ENCODE peak calls at places on chromosomes 13 and 19, in eight cellular contexts. K is NCI-H1092; O is ecto neural progenitor cell; Y is activated CD4-positive, alpha-beta T cell treated with anti-CD3 and anti-CD28 coated beads, Interleukin-2, amount 50 U/mL, for 1 hour; C is SW 1271; I is gastrocnemius medialis; R is islet precursor cell; S is smooth muscle cell of the brain vasculature. Q is an unnamed sample.
A peak's percentile ranks its signal among the peaks of the same experiment; 100 is the strongest.

GRCh38 chr13:72025836-72026235 is 158.8 kb upstream of the DACH1 start:
- DNase-seq in Y (no peak), C (no peak), R (no peak), I (no peak), S (no peak), O (no peak), K (no peak), Q (no peak)

GRCh38 chr19:47471733-47472457 is at the start of gene SLC8A2:
- DNase-seq in R (peak; percentile 97), O (peak; percentile 96), S (peak; percentile 13), K (peak; percentile 29), I (no peak), C (no peak), Y (peak; percentile 62), Q (peak; percentile 84)

GRCh38 chr19:31745731-31746130 is 396.5 kb upstream of the TSHZ3 start:
- DNase-seq in R (no peak), C (no peak), S (no peak), O (no peak), I (no peak), Y (no peak), K (no peak), Q (no peak)

GRCh38 chr19:40315812-40316475 is 30.8 kb upstream of the AKT2 start:
- DNase-seq in Y (no peak), C (no peak), I (no peak), O (no peak), R (no peak), K (no peak), S (no peak), Q (no peak)

GRCh38 chr13:112881656-112882554 is 87.1 kb upstream of the MCF2L start:
- DNase-seq in C (no peak), O (no peak), S (no peak), Y (no peak), K (no peak), R (no peak), I (no peak), Q (no peak)

GRCh38 chr13:20254076-20254475 is 22.0 kb upstream of the GJB6 start:
- DNase-seq in C (no peak), K (no peak), S (no peak), O (no peak), Y (no peak), R (no peak), I (no peak), Q (no peak)

GRCh38 chr19:4911314-4911713 is 2.0 kb downstream of the UHRF1 start:
- DNase-seq in K (no peak), S (no peak), I (no peak), R (no peak), O (no peak), C (no peak), Y (no peak), Q (no peak)

GRCh38 chr13:72652681-72653080 is 74.7 kb downstream of the MZT1 start:
- DNase-seq in K (no peak), S (no peak), R (no peak), I (no peak), Y (no peak), O (no peak), C (no peak), Q (no peak)

GRCh38 chr19:33557720-33558119 is 36.1 kb upstream of the PEPD start:
- DNase-seq in R (no peak), I (no peak), Y (no peak), C (no peak), O (no peak), S (no peak), K (no peak), Q (no peak)

GRCh38 chr13:77521595-77522367 is 13.7 kb upstream of the SCEL start:
- DNase-seq in C (no peak), K (no peak), R (peak; percentile 72), I (no peak), Y (no peak), O (peak; percentile 45), S (no peak), Q (peak; percentile 14)

GRCh38 chr19:52942371-52943133 is 19.3 kb upstream of the ZNF888 start:
- DNase-seq in O (peak; percentile 94), Y (peak; percentile 92), R (peak; percentile 98), C (peak; percentile 59), K (peak; percentile 18), S (no peak), I (peak; percentile 68), Q (peak; percentile 93)

GRCh38 chr19:48977061-48977460 is 12.0 kb downstream of the FTL start:
- DNase-seq in S (no peak), O (no peak), I (no peak), R (no peak), Y (no peak), K (no peak), C (no peak), Q (no peak)

GRCh38 chr13:90926459-90926858 is 421.0 kb upstream of the MIR17HG start:
- DNase-seq in I (no peak), S (no peak), K (no peak), O (no peak), C (no peak), R (no peak), Y (no peak), Q (no peak)

GRCh38 chr13:113123226-113124150 is 889 bp downstream of the F10 start:
- DNase-seq in O (peak; percentile 52), S (no peak), Y (no peak), C (no peak), I (no peak), R (peak; percentile 59), K (no peak), Q (peak; percentile 64)

GRCh38 chr19:2253106-2254051 is 2.8 kb downstream of the JSRP1 start:
- DNase-seq in O (peak; percentile 74), K (no peak), S (no peak), R (no peak), C (no peak), I (no peak), Y (peak; percentile 56), Q (no peak)

GRCh38 chr13:99316657-99317244 is 9.6 kb upstream of the GPR183 start:
- DNase-seq in S (no peak), R (no peak), K (peak; percentile 74), O (no peak), Y (no peak), C (no peak), I (no peak), Q (no peak)

GRCh38 chr13:67229438-67230242 is 496 bp downstream of the PCDH9 start:
- DNase-seq in Y (no peak), I (no peak), R (peak; percentile 53), S (no peak), K (no peak), C (no peak), O (peak; percentile 50), Q (peak; percentile 10)

GRCh38 chr19:14059093-14059480 is 2.8 kb downstream of the PALM3 start:
- DNase-seq in C (no peak), O (no peak), S (no peak), Y (peak; percentile 59), K (no peak), I (no peak), R (no peak), Q (peak; percentile 54)

Q was measured in AG20443.